ENCODE peak calls at places on chromosomes 2 and 18, in four cellular contexts. A is K562, V is HepG2, D is GM12878. S is an unnamed sample.

GRCh38 chr2:183248866-183249567 is 124.8 kb downstream of the NUP35 start:
- DNase-seq in A (peak), V (peak), D (no peak), S (peak)

GRCh38 chr2:25280066-25280687 is 61.5 kb downstream of the DNMT3A start:
- DNase-seq in A (no peak), V (peak), D (no peak), S (no peak)

GRCh38 chr2:14673351-14673875 is 40.9 kb downstream of the LRATD1 start:
- DNase-seq in A (no peak), V (no peak), D (no peak), S (no peak)

GRCh38 chr2:118893100-118893499 is 45.7 kb upstream of the EN1 start:
- DNase-seq in A (no peak), V (no peak), D (no peak), S (no peak)

GRCh38 chr2:171514908-171515582 is 7.2 kb upstream of the CYBRD1 start:
- DNase-seq in A (peak), V (no peak), D (no peak), S (no peak)

GRCh38 chr2:33477473-33478468 is 1.3 kb downstream of the RASGRP3 start:
- DNase-seq in A (peak), V (no peak), D (no peak), S (no peak)

GRCh38 chr2:223460774-223461211 is 141.4 kb downstream of the SCG2 start:
- DNase-seq in A (no peak), V (no peak), D (no peak), S (peak)

GRCh38 chr2:10392100-10392499 is 56.0 kb downstream of the ODC1 start:
- DNase-seq in A (no peak), V (no peak), D (no peak), S (no peak)

GRCh38 chr2:63743976-63744331 is 97.7 kb upstream of the UGP2 start:
- DNase-seq in A (no peak), V (no peak), D (no peak), S (no peak)

GRCh38 chr2:73823916-73824523 is 4.7 kb upstream of the STAMBP start:
- DNase-seq in A (peak), V (peak), D (peak), S (peak)

GRCh38 chr2:63078852-63079606 is 28.4 kb downstream of the OTX1 start:
- DNase-seq in A (peak), V (peak), D (no peak), S (no peak)

GRCh38 chr18:3400567-3401296 is 49.2 kb upstream of the TGIF1 start:
- DNase-seq in A (no peak), V (no peak), D (no peak), S (no peak)

GRCh38 chr2:10811552-10811951 is 1.0 kb downstream of the PDIA6 start:
- DNase-seq in A (peak), V (no peak), D (no peak), S (no peak)

GRCh38 chr2:144078091-144078490 is 441.8 kb downstream of the ZEB2 start:
- DNase-seq in A (no peak), V (no peak), D (no peak), S (no peak)

GRCh38 chr2:196176142-196176738 is 4.9 kb upstream of the STK17B start:
- DNase-seq in A (no peak), V (no peak), D (peak), S (no peak)

GRCh38 chr18:6406075-6406909 is 8.4 kb downstream of the L3MBTL4 start:
- DNase-seq in A (no peak), V (peak), D (no peak), S (no peak)

GRCh38 chr18:11323359-11323819 is 174.0 kb upstream of the PIEZO2 start:
- DNase-seq in A (no peak), V (peak), D (no peak), S (peak)

GRCh38 chr2:148865515-148865914 is 9.5 kb upstream of the KIF5C start:
- DNase-seq in A (no peak), V (no peak), D (no peak), S (no peak)

GRCh38 chr2:85066006-85066405 is 67.2 kb upstream of the TCF7L1 start:
- DNase-seq in A (no peak), V (no peak), D (no peak), S (no peak)

GRCh38 chr2:232988444-232988843 is 24.6 kb downstream of the NGEF start:
- DNase-seq in A (peak), V (peak), D (no peak), S (peak)

GRCh38 chr2:197613509-197613987 is 61.8 kb downstream of the RFTN2 start:
- DNase-seq in A (no peak), V (peak), D (no peak), S (peak)

GRCh38 chr2:241158546-241158900 is 8.3 kb downstream of the PPP1R7 start:
- DNase-seq in A (no peak), V (no peak), D (no peak), S (no peak)

GRCh38 chr2:70868970-70869369 is 33.4 kb upstream of the CD207 start:
- DNase-seq in A (peak), V (no peak), D (no peak), S (no peak)

GRCh38 chr2:152477347-152478092 is 142.5 kb downstream of the FMNL2 start:
- DNase-seq in A (no peak), V (no peak), D (no peak), S (no peak)

GRCh38 chr2:147440694-147441093 is 404.1 kb upstream of the ACVR2A start:
- DNase-seq in A (no peak), V (no peak), D (no peak), S (no peak)

GRCh38 chr2:42232024-42232423 is 62.9 kb downstream of the EML4 start:
- DNase-seq in A (no peak), V (no peak), D (no peak), S (no peak)

GRCh38 chr18:45416168-45416567 is 199.1 kb upstream of the SLC14A2 start:
- DNase-seq in A (no peak), V (no peak), D (no peak), S (no peak)

GRCh38 chr2:19711470-19712372 is 190.1 kb downstream of the TTC32 start:
- DNase-seq in A (no peak), V (peak), D (no peak), S (peak)
- TF ChIP-seq EP300 in A (no peak), V (no peak), D (no peak), S (no peak)

DNA sequence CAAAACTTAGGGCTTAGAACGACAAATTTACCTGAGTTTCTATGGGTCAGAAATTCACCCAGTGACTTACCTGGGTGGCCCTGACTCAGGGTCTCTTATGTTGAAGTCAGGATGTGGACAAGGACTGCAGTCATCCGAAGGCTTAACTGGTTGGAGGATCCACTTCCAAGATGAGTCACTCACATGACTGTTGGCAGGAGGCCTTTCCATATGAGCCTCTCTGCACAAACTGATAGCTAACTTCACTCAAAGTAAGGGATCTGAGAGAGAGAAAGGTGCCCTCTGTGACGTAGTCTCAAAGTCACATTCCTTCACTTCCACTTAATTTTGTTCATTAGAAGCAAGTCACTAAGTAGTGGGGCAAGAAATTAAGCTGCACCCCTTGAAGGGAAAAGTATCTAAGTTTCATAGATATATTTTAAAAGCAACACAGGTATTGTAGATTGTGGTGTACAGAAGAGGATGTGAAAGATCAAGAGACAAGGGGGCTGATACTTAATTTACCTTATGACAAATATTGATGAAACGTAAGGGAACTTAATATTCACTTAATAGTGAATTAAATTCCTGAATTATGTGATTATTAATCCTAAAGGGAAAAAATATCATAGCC is 48.4 kb downstream of the TANK start:
- DNase-seq in A (peak), V (peak), D (no peak), S (peak)
- TF ChIP-seq MYC in A (no peak), V (no peak), D (no peak), S (no peak)

GRCh38 chr18:62602706-62603105 is 79.9 kb downstream of the ZCCHC2 start:
- DNase-seq in A (no peak), V (no peak), D (no peak), S (no peak)
- TF ChIP-seq CEBPB in A (no peak), V (no peak), D (no peak), S (no peak)

DNA sequence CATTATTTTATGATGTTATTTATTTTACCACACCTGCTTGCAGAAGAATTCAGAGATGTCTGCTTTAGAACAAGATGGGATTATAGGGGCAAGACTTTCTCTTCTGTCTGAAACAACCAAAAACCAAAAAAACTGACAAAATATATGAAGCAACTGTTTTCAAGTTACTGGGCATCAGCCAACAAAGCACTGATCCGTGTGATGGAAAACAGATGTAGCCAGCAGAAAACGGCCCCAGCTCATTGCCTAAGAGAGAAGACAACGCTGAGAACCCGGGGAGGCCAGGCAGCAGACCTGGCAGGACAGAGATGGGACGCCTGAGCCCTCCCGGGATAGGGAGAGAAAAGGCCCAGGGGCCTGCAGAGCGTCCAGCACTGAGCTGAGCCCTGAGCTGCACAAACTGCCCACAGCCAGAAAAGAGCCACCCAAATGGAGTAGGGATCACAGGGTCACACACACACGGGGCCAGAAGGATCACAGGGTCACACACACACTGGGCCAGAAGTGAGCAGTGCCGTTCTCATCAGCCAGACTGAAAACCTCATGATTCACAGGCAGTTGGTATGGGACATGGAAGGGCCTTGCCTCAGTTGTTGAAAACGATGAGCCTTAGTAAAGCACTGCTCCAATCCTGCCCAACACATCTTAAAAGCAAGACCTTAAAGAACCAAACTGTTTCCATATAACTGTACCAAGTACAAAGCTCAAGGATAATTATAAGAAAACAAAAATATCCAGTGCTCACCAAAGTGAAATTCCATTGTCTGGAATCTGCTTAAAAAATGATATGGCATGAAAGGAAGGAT is 12.1 kb downstream of the PXDN start:
- DNase-seq in A (no peak), V (no peak), D (no peak), S (no peak)
- TF ChIP-seq EP300 in A (no peak), V (no peak), D (no peak), S (no peak)

DNA sequence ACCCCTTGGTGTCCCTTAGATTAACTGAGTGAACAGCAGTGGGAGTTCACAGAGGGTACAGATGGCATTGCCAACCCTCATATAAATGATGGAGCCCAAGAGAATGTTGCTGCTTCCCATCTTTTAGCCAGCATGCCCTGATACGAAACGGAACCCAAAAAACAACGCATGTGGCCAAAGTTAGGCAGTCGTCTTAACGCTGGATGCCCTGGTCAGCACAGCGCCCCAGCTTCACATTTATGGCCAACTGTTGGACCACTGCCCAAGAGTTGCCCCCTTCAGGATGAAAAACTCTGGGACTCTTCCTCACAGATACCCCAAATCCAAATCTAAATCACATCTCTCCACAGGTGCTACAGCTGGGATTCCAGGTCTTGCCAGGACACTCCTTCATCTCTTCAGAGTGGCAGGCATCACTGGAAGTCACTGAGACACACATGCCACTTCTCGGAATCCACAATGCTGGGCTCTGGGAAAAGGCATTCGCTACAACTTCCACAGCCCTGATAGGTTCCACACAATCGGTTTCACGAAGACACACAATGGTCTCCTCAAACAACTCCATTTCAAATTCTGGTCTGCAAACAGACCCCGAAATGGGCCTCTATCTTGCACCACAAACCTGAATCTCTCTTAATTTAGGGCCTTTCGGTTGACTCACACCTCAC is 44.6 kb downstream of the LONRF2 start:
- DNase-seq in A (no peak), V (no peak), D (no peak), S (no peak)
- TF ChIP-seq MYC in A (no peak), V (no peak), D (no peak), S (no peak)

S was measured in A549.